ENCODE peak calls at places on chromosomes 2 and 18, in six cellular contexts. S is IMR-90, L is heart left ventricle, F is breast epithelium, R is ovary, T is endothelial cell of umbilical vein. U is an unnamed sample. For H3K4me1 and H3K27me3, the result is how much of the 10 kb centered on the place peaks cover.

GRCh38 chr2:112821682-112822081 is 14.9 kb downstream of the IL1B start:
- DNase-seq in S (no peak), L (no peak), F (no peak), R (no peak), T (no peak), U (no peak)

GRCh38 chr18:61743775-61744531 is 148.9 kb downstream of the RNF152 start:
- DNase-seq in S (peak), L (peak), F (no peak), R (no peak), T (no peak), U (no peak)

GRCh38 chr2:190932524-190932923 is 51.9 kb downstream of the GLS start:
- DNase-seq in S (no peak), L (no peak), F (no peak), R (no peak), T (no peak), U (no peak)

GRCh38 chr2:28639836-28640235 is 111.8 kb upstream of the PPP1CB start:
- DNase-seq in S (no peak), L (no peak), F (no peak), R (no peak), T (no peak), U (peak)

GRCh38 chr2:138503087-138503442 is 1.5 kb downstream of the SPOPL start:
- DNase-seq in S (no peak), L (no peak), F (no peak), R (no peak), T (peak), U (no peak)

GRCh38 chr2:239502430-239503221 is 101.8 kb upstream of the HDAC4 start:
- DNase-seq in S (no peak), L (no peak), F (no peak), R (no peak), T (no peak), U (no peak)

GRCh38 chr2:128788636-128789220 is 470.1 kb upstream of the HS6ST1 start:
- DNase-seq in S (no peak), L (no peak), F (no peak), R (no peak), T (no peak), U (peak)

GRCh38 chr2:49044680-49045079 is 109.6 kb downstream of the FSHR start:
- DNase-seq in S (no peak), L (no peak), F (no peak), R (no peak), T (no peak), U (no peak)

GRCh38 chr2:42954227-42954962 is 162.0 kb upstream of the HAAO start:
- DNase-seq in S (peak), L (no peak), F (no peak), R (no peak), T (no peak), U (no peak)

GRCh38 chr18:42426496-42427015 is 471.5 kb downstream of the PIK3C3 start:
- DNase-seq in S (no peak), L (no peak), F (no peak), R (no peak), T (no peak), U (no peak)

GRCh38 chr2:154170400-154170799 is 298.7 kb downstream of the GALNT13 start:
- DNase-seq in S (no peak), L (no peak), F (no peak), R (no peak), T (no peak), U (no peak)

GRCh38 chr2:8421658-8422499 is 260.0 kb upstream of the ID2 start:
- DNase-seq in S (no peak), L (no peak), F (no peak), R (no peak), T (no peak), U (peak)

GRCh38 chr18:28114472-28114871 is 62.5 kb downstream of the CDH2 start:
- DNase-seq in S (peak), L (no peak), F (no peak), R (no peak), T (peak), U (no peak)
- H3K4me1 ChIP-seq in S (under half), L (under half), F (under half), R (under half), T (under half), U (under half)

DNA sequence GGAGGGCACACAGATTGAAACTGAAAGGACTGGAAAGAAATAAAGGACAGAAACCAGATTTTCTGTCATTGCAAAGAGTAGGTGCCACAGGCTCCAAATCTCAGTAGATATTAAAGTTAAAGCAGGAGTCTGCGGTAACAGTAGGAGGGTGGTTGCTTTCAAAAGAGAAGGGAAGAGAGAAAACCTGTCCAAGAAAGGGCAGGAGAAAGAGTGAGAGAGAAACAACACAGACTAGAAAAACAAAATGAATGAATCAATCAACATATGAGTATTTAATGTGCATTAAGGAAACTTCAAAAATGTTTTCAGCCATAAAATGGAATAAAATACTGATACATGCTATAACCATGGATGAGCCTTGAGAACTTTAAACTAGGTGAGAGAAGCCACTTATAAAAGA is 143.1 kb upstream of the CTAGE1 start:
- DNase-seq in S (no peak), L (no peak), F (no peak), R (no peak), T (peak), U (no peak)
- H3K27me3 ChIP-seq in S (under half), L (under half), F (under half), R (under half), T (under half), U (under half)

DNA sequence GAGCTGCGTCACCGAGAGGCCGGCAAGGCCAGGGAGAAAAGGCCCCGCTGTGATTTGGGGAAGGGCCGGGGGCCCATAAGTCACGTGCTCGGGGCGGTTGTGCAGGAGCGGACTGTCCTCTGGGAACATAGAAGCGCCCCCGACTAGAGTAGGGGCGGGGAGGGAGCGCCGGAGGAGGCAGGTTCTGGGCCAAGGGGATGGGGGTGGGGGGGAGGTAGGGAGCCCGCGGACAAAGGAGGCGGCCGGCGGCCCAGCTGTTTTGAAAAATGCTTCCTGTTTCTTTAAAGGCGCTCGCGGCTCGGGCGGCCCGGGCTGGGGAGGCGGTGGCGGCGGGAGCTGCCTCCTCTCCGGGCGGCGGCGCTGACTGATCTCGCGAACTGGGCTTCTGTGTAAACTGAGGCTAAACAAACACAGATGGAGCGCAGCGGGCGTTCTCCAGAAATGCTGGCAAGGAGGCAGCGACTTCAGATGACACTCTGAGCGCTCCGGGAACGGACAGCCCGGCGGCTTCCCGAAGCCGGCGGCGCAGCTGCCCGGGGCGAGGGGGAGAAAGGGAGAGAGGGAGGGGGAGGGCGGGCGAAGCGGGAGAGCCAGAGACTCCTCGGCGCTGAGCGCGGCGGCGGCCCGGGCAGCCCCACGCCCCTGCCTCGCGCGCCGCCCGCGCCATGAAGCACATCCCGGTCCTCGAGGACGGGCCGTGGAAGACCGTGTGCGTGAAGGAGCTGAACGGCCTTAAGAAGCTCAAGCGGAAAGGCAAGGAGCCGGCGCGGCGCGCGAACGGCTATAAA is at the start of gene ATOH8:
- DNase-seq in S (peak), L (peak), F (peak), R (peak), T (peak), U (peak)
- TF ChIP-seq POLR2A in S (peak), L (no peak), F (no peak), R (no peak), T (no peak), U (peak)

GRCh38 chr18:44687421-44687820 is 6.7 kb downstream of the SETBP1 start:
- DNase-seq in S (no peak), L (no peak), F (no peak), R (no peak), T (no peak), U (no peak)
- H3K4me1 ChIP-seq in S (under half), L (under half), F (under half), R (under half), T (under half), U (half or more)

GRCh38 chr2:213015387-213016165 is 135.8 kb downstream of the IKZF2 start:
- DNase-seq in S (no peak), L (no peak), F (no peak), R (no peak), T (no peak), U (no peak)
- H3K27me3 ChIP-seq in S (under half), L (under half), F (under half), R (under half), T (under half), U (under half)